ENCODE peak calls at places on chromosomes 2 and 18, in five cellular contexts. I, F, L, C and U are unnamed samples.

GRCh38 chr18:39692367-39693011 is 2126.9 kb upstream of the CELF4 start:
- DNase-seq in C (no peak), I (no peak), F (no peak), L (no peak), U (no peak)

GRCh38 chr18:45164551-45164950 is 450.7 kb upstream of the SLC14A2 start:
- DNase-seq in I (no peak), L (peak; percentile 80), C (no peak), F (no peak), U (no peak)

GRCh38 chr2:72921866-72922265 is 4.5 kb downstream of the EMX1 start:
- DNase-seq in I (no peak), F (no peak), L (no peak), C (peak; percentile 41), U (peak; percentile 9)

GRCh38 chr2:46913471-46914381 is 1.9 kb downstream of the MCFD2 start:
- DNase-seq in C (peak; percentile 61), L (peak; percentile 75), F (no peak), I (no peak), U (peak; percentile 35)

GRCh38 chr2:1650474-1650872 is 93.8 kb downstream of the PXDN start:
- DNase-seq in L (no peak), F (no peak), I (no peak), C (no peak), U (peak; percentile 16)

GRCh38 chr2:231348173-231348572 is 47.3 kb upstream of the B3GNT7 start:
- DNase-seq in I (no peak), F (no peak), L (no peak), C (peak; percentile 24), U (peak; percentile 59)

GRCh38 chr2:14601070-14601770 is 31.3 kb upstream of the LRATD1 start:
- DNase-seq in F (no peak), C (no peak), L (peak; percentile 13), I (no peak), U (no peak)

GRCh38 chr2:158234497-158234896 is 132.8 kb downstream of the UPP2 start:
- DNase-seq in F (no peak), L (no peak), C (no peak), I (no peak), U (no peak)

GRCh38 chr18:29501952-29502351 is 1325.0 kb upstream of the CDH2 start:
- DNase-seq in I (no peak), L (peak; percentile 90), C (no peak), F (no peak), U (no peak)

GRCh38 chr2:6369266-6369665 is 496.4 kb downstream of the CMPK2 start:
- DNase-seq in I (no peak), C (no peak), F (no peak), L (no peak), U (no peak)

GRCh38 chr2:106579750-106580197 is 92.6 kb downstream of the CD8B2 start:
- DNase-seq in C (no peak), L (no peak), F (no peak), I (no peak), U (peak; percentile 20)

GRCh38 chr2:236735742-236736360 is 166.2 kb downstream of the ACKR3 start:
- DNase-seq in I (no peak), C (no peak), F (no peak), L (no peak), U (peak; percentile 30)

GRCh38 chr2:212727751-212728150 is 189.1 kb upstream of the ERBB4 start:
- DNase-seq in L (no peak), C (no peak), I (no peak), F (no peak), U (no peak)

GRCh38 chr2:56184500-56184996 is 758 bp downstream of the CCDC85A start:
- DNase-seq in I (no peak), F (peak; percentile 52), C (peak; percentile 82), L (no peak), U (peak; percentile 27)

GRCh38 chr2:195879153-195879552 is 189.5 kb downstream of the DNAH7 start:
- DNase-seq in C (no peak), F (no peak), L (no peak), I (no peak), U (no peak)

GRCh38 chr2:161416294-161416632 is at the start of gene TBR1:
- DNase-seq in L (no peak), I (no peak), F (no peak), C (peak; percentile 66), U (no peak)

GRCh38 chr18:74498712-74499629 is 2.8 kb downstream of the CNDP2 start:
- DNase-seq in I (no peak), C (no peak), F (no peak), L (peak; percentile 10), U (peak; percentile 89)

GRCh38 chr2:238716171-238716570 is 131.7 kb upstream of the TWIST2 start:
- DNase-seq in C (no peak), L (no peak), I (no peak), F (no peak), U (no peak)

GRCh38 chr2:44655401-44655864 is 286.1 kb upstream of the SIX3 start:
- DNase-seq in C (no peak), L (no peak), I (no peak), F (no peak), U (no peak)

GRCh38 chr2:226799976-226800940 is 638 bp upstream of the IRS1 start:
- DNase-seq in I (no peak), C (peak; percentile 73), L (no peak), F (no peak), U (peak; percentile 26)

GRCh38 chr2:172813314-172813888 is 77.8 kb downstream of the RAPGEF4 start:
- DNase-seq in I (no peak), F (no peak), C (no peak), L (peak; percentile 45), U (no peak)

GRCh38 chr2:32947484-32948143 is 861 bp downstream of the LTBP1 start:
- DNase-seq in I (no peak), L (peak; percentile 34), F (no peak), C (peak; percentile 89), U (peak; percentile 21)

GRCh38 chr18:69935319-69936190 is 12.1 kb downstream of the CD226 start:
- DNase-seq in F (no peak), C (peak; percentile 78), I (no peak), L (peak; percentile 33), U (no peak)

GRCh38 chr2:199329466-199329865 is 128.3 kb downstream of the SATB2 start:
- DNase-seq in L (peak; percentile 42), C (no peak), F (no peak), I (no peak), U (no peak)

GRCh38 chr2:178361588-178361987 is 89.4 kb downstream of the PRKRA start:
- DNase-seq in I (no peak), L (no peak), F (no peak), C (no peak), U (no peak)

GRCh38 chr2:112032615-112033457 is 22.2 kb upstream of the TMEM87B start:
- DNase-seq in L (peak; percentile 91), I (no peak), C (no peak), F (no peak), U (no peak)

GRCh38 chr2:160051374-160051800 is 11.0 kb downstream of the PLA2R1 start:
- DNase-seq in L (no peak), C (no peak), F (no peak), I (no peak), U (no peak)

GRCh38 chr2:17793803-17794349 is 22.4 kb upstream of the MSGN1 start:
- DNase-seq in F (no peak), I (no peak), C (no peak), L (peak; percentile 13), U (no peak)

GRCh38 chr18:40841473-40841872 is 1113.6 kb upstream of the PIK3C3 start:
- DNase-seq in F (no peak), I (no peak), C (no peak), L (peak; percentile 38), U (no peak)

GRCh38 chr2:128456281-128456680 is 137.6 kb upstream of the HS6ST1 start:
- DNase-seq in I (no peak), L (no peak), C (peak; percentile 16), F (no peak), U (no peak)

GRCh38 chr2:201795608-201796477 is 10.5 kb upstream of the CDK15 start:
- DNase-seq in L (peak; percentile 70), I (peak; percentile 59), F (no peak), C (peak; percentile 81), U (no peak)

GRCh38 chr18:67805261-67805660 is 288.7 kb upstream of the DSEL start:
- DNase-seq in I (no peak), C (no peak), L (peak; percentile 9), F (no peak), U (no peak)

GRCh38 chr2:221831051-221831450 is 258.9 kb upstream of the EPHA4 start:
- DNase-seq in I (no peak), L (no peak), C (no peak), F (no peak), U (no peak)
- H3K4me3 ChIP-seq in I (no peak overlapping the region), L (no peak overlapping the region), C (no peak overlapping the region), F (no peak overlapping the region), U (no peak overlapping the region)

GRCh38 chr18:36692909-36693308 is 135.9 kb downstream of the TPGS2 start:
- DNase-seq in F (no peak), C (no peak), I (no peak), L (peak; percentile 73), U (no peak)
- H3K4me3 ChIP-seq in F (peak overlapping the region; percentile 39), C (no peak overlapping the region), I (no peak overlapping the region), L (peak overlapping the region; percentile 33), U (no peak overlapping the region)

GRCh38 chr2:181953773-181954537 is 31.7 kb upstream of the PPP1R1C start:
- DNase-seq in C (peak; percentile 91), F (peak; percentile 61), L (peak; percentile 65), I (peak; percentile 79), U (peak; percentile 80)
- H3K4me3 ChIP-seq in C (peak overlapping the region; percentile 68), F (peak overlapping the region; percentile 60), L (peak overlapping the region; percentile 14), I (no peak overlapping the region), U (no peak overlapping the region)

GRCh38 chr18:58186258-58186948 is 142.4 kb downstream of the NEDD4L start:
- DNase-seq in L (peak; percentile 57), I (no peak), F (no peak), C (no peak), U (no peak)
- H3K4me3 ChIP-seq in L (no peak overlapping the region), I (no peak overlapping the region), F (no peak overlapping the region), C (no peak overlapping the region), U (no peak overlapping the region)

DNA sequence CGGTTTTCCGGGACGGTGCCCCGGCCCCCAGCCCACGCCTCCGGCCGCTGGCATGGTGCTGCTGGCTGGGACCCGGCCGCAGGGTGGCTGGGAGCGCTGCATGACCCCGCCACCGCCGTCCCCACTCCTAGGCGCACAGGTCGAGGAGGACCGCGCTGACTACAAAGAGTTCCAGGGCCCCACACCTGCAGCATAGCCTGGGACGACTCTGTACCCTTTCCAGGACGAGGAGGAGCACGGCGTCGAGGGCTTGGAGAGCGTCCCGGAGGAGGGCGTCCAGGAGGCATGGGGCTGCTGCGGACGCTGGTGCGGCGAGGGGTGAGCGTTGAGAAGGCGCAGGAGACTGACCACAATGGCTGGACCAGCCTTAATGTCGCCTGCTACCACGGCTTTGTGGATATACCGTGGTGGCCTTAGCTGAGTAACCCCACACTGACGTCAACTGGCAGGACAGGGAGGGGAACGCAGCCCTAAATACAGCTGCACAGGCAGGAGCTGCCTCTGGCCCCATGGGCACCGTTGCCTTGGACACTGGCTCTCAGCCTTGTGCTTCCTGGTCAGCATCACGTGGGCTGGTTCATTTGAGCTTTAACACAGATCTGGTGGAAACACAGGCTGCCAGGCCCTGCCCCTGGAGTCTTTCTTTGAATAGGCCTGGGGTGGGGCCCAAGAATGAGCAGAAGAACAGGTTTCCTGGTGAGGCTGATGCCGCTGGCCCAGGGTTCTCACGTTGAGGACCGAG is 40.9 kb upstream of the TRIM43B start:
- DNase-seq in I (no peak), C (no peak), L (peak; percentile 7), F (peak; percentile 67), U (peak; percentile 88)
- H3K4me3 ChIP-seq in I (no peak overlapping the region), C (no peak overlapping the region), L (peak overlapping the region; percentile 64), F (peak overlapping the region; percentile 96), U (peak overlapping the region; percentile 68)

GRCh38 chr18:36179562-36180334 is 7.5 kb upstream of the MOCOS start:
- DNase-seq in I (no peak), F (peak; percentile 74), C (no peak), L (peak; percentile 87), U (no peak)
- H3K4me3 ChIP-seq in I (no peak overlapping the region), F (no peak overlapping the region), C (no peak overlapping the region), L (no peak overlapping the region), U (no peak overlapping the region)